ENCODE peak calls at places on chromosomes 5 and 9, in five cellular contexts. H is H1, V is IMR-90, W is mesendoderm, Q is H9. R is an unnamed sample.
A peak's percentile ranks its signal among the peaks of the same experiment; 100 is the strongest.

GRCh38 chr5:116371935-116372334 is 202.7 kb downstream of the SEMA6A start:
- DNase-seq in H (no peak), V (no peak), W (no peak), Q (no peak), R (no peak)

GRCh38 chr9:129884220-129885017 is 49.2 kb downstream of the USP20 start:
- DNase-seq in H (peak; percentile 79), V (peak; percentile 71), W (peak; percentile 96), Q (peak; percentile 92), R (peak; percentile 71)

GRCh38 chr9:95516736-95517558 is at the start of gene PTCH1:
- DNase-seq in H (no peak), V (peak; percentile 52), W (peak; percentile 69), Q (peak; percentile 70), R (no peak)

GRCh38 chr9:121671612-121672155 is 20.2 kb downstream of the DAB2IP start:
- DNase-seq in H (no peak), V (peak; percentile 28), W (no peak), Q (no peak), R (no peak)

GRCh38 chr9:36572515-36573418 is at the start of gene MELK:
- DNase-seq in H (no peak), V (peak; percentile 61), W (peak; percentile 92), Q (peak; percentile 86), R (peak; percentile 82)

GRCh38 chr5:78803386-78803785 is 154.8 kb upstream of the LHFPL2 start:
- DNase-seq in H (no peak), V (no peak), W (no peak), Q (no peak), R (no peak)

GRCh38 chr5:31235381-31235780 is 41.9 kb downstream of the CDH6 start:
- DNase-seq in H (no peak), V (peak; percentile 49), W (no peak), Q (no peak), R (no peak)

GRCh38 chr5:151570512-151571269 is 20.4 kb downstream of the FAT2 start:
- DNase-seq in H (no peak), V (no peak), W (peak; percentile 73), Q (peak; percentile 53), R (no peak)

GRCh38 chr9:126723807-126724172 is 81.0 kb upstream of the ZBTB43 start:
- DNase-seq in H (no peak), V (no peak), W (peak; percentile 90), Q (peak; percentile 49), R (no peak)

GRCh38 chr5:178230879-178231735 is 1.5 kb downstream of the PHYKPL start:
- DNase-seq in H (no peak), V (peak; percentile 51), W (no peak), Q (no peak), R (no peak)

GRCh38 chr9:130172858-130173461 is 756 bp downstream of the NCS1 start:
- DNase-seq in H (no peak), V (no peak), W (peak; percentile 42), Q (no peak), R (no peak)

GRCh38 chr5:132074772-132075718 is 1.5 kb downstream of the CSF2 start:
- DNase-seq in H (no peak), V (no peak), W (no peak), Q (no peak), R (no peak)

GRCh38 chr5:124309241-124309977 is 437.0 kb downstream of the ZNF608 start:
- DNase-seq in H (peak; percentile 17), V (no peak), W (peak; percentile 94), Q (peak; percentile 62), R (no peak)

GRCh38 chr5:122653087-122654017 is 121.5 kb upstream of the SNX2 start:
- DNase-seq in H (no peak), V (peak; percentile 16), W (no peak), Q (no peak), R (no peak)

GRCh38 chr9:136995772-136996308 is 528 bp downstream of the CLIC3 start:
- DNase-seq in H (no peak), V (peak; percentile 6), W (no peak), Q (no peak), R (no peak)
- H2BK5ac ChIP-seq in H (no peak overlapping the region), V (no peak overlapping the region), W (no peak overlapping the region), Q (no peak overlapping the region), R (peak overlapping the region; percentile 11)

DNA sequence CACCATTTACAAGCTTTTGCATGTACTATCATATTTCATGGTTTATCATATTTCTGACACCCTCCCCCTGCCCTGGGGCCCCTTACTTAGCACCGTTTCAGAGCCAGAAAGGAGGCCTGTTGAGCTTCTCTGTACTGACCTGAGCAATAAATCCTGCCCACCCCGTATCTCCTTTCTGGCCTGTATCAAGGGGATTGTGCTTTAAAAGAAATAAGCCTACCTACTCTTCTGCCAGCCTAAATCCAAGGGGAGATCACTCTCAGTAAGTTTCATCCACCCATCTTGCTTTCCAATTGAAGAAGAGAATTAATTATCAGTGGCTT is 54.0 kb upstream of the FST start:
- DNase-seq in H (no peak), V (no peak), W (no peak), Q (no peak), R (no peak)
- H2BK5ac ChIP-seq in H (no peak overlapping the region), V (peak overlapping the region; percentile 86), W (peak overlapping the region; percentile 64), Q (no peak overlapping the region), R (no peak overlapping the region)

GRCh38 chr5:53067641-53068040 is 41.9 kb downstream of the MOCS2 start:
- DNase-seq in H (no peak), V (peak; percentile 41), W (no peak), Q (no peak), R (no peak)

GRCh38 chr5:53059281-53059680 is 50.3 kb downstream of the MOCS2 start:
- DNase-seq in H (no peak), V (peak; percentile 22), W (no peak), Q (no peak), R (no peak)

GRCh38 chr5:53063791-53064190 is 45.8 kb downstream of the MOCS2 start:
- DNase-seq in H (no peak), V (no peak), W (no peak), Q (no peak), R (no peak)

DNA sequence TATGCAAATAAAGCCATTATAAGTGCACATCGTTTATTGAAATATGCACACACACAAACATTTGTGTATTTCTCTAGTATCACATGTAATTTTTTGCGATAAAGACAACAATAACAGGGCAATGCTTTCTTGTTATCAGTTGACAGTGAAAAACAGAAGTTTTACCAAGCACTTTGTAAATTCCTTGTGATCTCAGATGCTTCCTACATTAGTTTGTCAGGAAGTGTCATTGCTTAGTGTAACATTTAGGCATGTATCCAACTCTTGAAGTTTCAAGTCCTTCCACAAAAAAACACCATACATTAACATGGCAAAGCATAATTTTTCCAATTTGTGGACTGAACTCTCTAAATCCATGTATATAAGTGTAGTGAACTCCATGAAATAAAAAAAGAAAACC is 46.4 kb downstream of the MOCS2 start:
- DNase-seq in H (no peak), V (peak; percentile 43), W (no peak), Q (no peak), R (no peak)
- H2BK5ac ChIP-seq in H (no peak overlapping the region), V (peak overlapping the region; percentile 60), W (no peak overlapping the region), Q (no peak overlapping the region), R (no peak overlapping the region)

GRCh38 chr9:93801120-93801519 is 154.0 kb downstream of the BARX1 start:
- DNase-seq in H (no peak), V (no peak), W (no peak), Q (no peak), R (no peak)

GRCh38 chr9:93807166-93808013 is 147.8 kb downstream of the BARX1 start:
- DNase-seq in H (no peak), V (no peak), W (no peak), Q (no peak), R (no peak)

DNA sequence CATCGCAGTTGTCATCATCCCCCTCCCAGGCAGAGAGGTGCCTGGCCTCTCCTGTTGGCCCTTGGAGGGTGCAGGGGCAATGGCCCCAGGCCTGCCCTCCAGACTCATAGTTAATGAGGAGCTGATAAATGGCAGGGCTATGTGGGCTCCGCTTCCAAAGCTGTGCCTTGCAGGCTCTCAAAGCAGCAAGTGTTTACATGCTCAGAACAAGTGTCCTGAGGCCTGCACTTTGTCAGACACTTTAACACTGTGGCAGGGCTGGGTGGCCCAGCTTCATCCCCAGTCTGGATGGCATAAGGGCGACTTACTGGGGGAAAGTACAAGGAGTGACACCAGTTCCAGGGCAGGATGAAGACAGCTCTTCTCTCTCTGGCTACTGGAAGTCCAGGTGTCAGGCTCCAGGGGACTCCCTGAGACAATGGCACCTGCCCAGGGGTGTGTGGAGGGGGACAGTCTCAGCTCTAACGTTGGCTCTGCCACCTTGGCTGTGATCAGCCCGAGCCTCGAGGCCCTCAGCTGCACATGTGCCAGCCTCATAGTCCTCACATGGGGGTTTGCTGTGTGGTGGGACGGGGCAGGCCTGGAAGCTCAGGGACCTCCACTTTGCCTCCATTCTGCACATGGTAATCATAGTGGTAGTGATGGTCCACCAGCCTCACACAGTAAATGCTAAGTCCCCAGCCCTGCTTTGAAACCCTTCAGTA is 153.4 kb downstream of the BARX1 start:
- DNase-seq in H (no peak), V (no peak), W (no peak), Q (no peak), R (no peak)
- H2BK5ac ChIP-seq in H (no peak overlapping the region), V (no peak overlapping the region), W (no peak overlapping the region), Q (no peak overlapping the region), R (no peak overlapping the region)

R was measured in neuronal stem cell.